ENCODE peak calls at places on chromosome 15, in five cellular contexts. U, Z, E, V and M are unnamed samples.

GRCh38 chr15:31574761-31575160 is 248.1 kb downstream of the KLF13 start:
- DNase-seq in U (no peak), Z (peak), E (peak), V (no peak), M (no peak)

GRCh38 chr15:75455982-75456531 is 4.6 kb upstream of the SIN3A start:
- DNase-seq in U (no peak), Z (peak), E (peak), V (peak), M (peak)

GRCh38 chr15:70647396-70647795 is 116.0 kb downstream of the UACA start:
- DNase-seq in U (no peak), Z (no peak), E (no peak), V (no peak), M (no peak)

GRCh38 chr15:73324496-73325170 is 44.1 kb downstream of the HCN4 start:
- DNase-seq in U (no peak), Z (no peak), E (no peak), V (no peak), M (no peak)

GRCh38 chr15:63465104-63465503 is 39.3 kb upstream of the USP3 start:
- DNase-seq in U (no peak), Z (peak), E (no peak), V (no peak), M (no peak)

GRCh38 chr15:63530762-63531299 is 26.4 kb downstream of the USP3 start:
- DNase-seq in U (no peak), Z (no peak), E (no peak), V (no peak), M (no peak)

GRCh38 chr15:80931721-80932609 is 57.7 kb downstream of the MESD start:
- DNase-seq in U (no peak), Z (no peak), E (no peak), V (no peak), M (no peak)

GRCh38 chr15:70892002-70892911 is at the start of the genes LRRC49 and THAP10:
- DNase-seq in U (peak), Z (peak), E (peak), V (peak), M (peak)

GRCh38 chr15:62857411-62857853 is 185.1 kb upstream of the TPM1 start:
- DNase-seq in U (no peak), Z (peak), E (no peak), V (peak), M (no peak)

GRCh38 chr15:62112616-62113593 is 46.1 kb downstream of the C2CD4A start:
- DNase-seq in U (peak), Z (peak), E (no peak), V (peak), M (no peak)

GRCh38 chr15:83999396-84000120 is 236.0 kb upstream of the GOLGA6L4 start:
- DNase-seq in U (peak), Z (no peak), E (no peak), V (no peak), M (no peak)

GRCh38 chr15:57820119-57820518 is 113.6 kb downstream of the POLR2M start:
- DNase-seq in U (no peak), Z (peak), E (no peak), V (no peak), M (no peak)

GRCh38 chr15:57251941-57252340 is 124.4 kb upstream of the CGNL1 start:
- DNase-seq in U (no peak), Z (peak), E (no peak), V (no peak), M (no peak)

GRCh38 chr15:38017721-38018120 is 83.3 kb downstream of the TMCO5A start:
- DNase-seq in U (no peak), Z (no peak), E (no peak), V (peak), M (no peak)

GRCh38 chr15:59632714-59633113 is 21.1 kb downstream of the GCNT3 start:
- DNase-seq in U (no peak), Z (peak), E (peak), V (no peak), M (no peak)

GRCh38 chr15:66647358-66647757 is 54.7 kb upstream of the SMAD6 start:
- DNase-seq in U (no peak), Z (peak), E (no peak), V (peak), M (no peak)

GRCh38 chr15:97235285-97235985 is 725.1 kb upstream of the ARRDC4 start:
- DNase-seq in U (no peak), Z (peak), E (peak), V (peak), M (no peak)

GRCh38 chr15:79068790-79069189 is 21.8 kb downstream of the RASGRF1 start:
- DNase-seq in U (no peak), Z (no peak), E (no peak), V (no peak), M (no peak)

GRCh38 chr15:65421360-65422215 is 1.2 kb downstream of the IGDCC4 start:
- DNase-seq in U (no peak), Z (no peak), E (peak), V (no peak), M (peak)

GRCh38 chr15:42919308-42919707 is 1.3 kb downstream of the TTBK2 start:
- DNase-seq in U (no peak), Z (peak), E (no peak), V (no peak), M (no peak)

GRCh38 chr15:70535071-70535954 is 228.0 kb downstream of the UACA start:
- DNase-seq in U (no peak), Z (no peak), E (no peak), V (no peak), M (peak)

GRCh38 chr15:95371664-95372063 is 958.8 kb upstream of the NR2F2 start:
- DNase-seq in U (no peak), Z (peak), E (no peak), V (no peak), M (no peak)

GRCh38 chr15:84929795-84930371 is 45.4 kb downstream of the SLC28A1 start:
- DNase-seq in U (peak), Z (peak), E (no peak), V (no peak), M (peak)

GRCh38 chr15:82545002-82545401 is 4.7 kb upstream of the RPS17 start:
- DNase-seq in U (no peak), Z (no peak), E (no peak), V (no peak), M (no peak)

GRCh38 chr15:68435966-68436365 is 4.0 kb upstream of the ITGA11 start:
- DNase-seq in U (no peak), Z (no peak), E (no peak), V (no peak), M (peak)

GRCh38 chr15:98506172-98506571 is 142.2 kb upstream of the IGF1R start:
- DNase-seq in U (no peak), Z (no peak), E (no peak), V (no peak), M (no peak)
- TF ChIP-seq CTCF in U (no peak), Z (no peak), E (no peak), V (no peak), M (no peak)

GRCh38 chr15:60905587-60905986 is 323.5 kb downstream of the RORA start:
- DNase-seq in U (no peak), Z (peak), E (peak), V (peak), M (no peak)
- TF ChIP-seq CTCF in U (no peak), Z (peak), E (peak), V (no peak), M (peak)

GRCh38 chr15:33608714-33609113 is 297.9 kb downstream of the RYR3 start:
- DNase-seq in U (no peak), Z (peak), E (peak), V (no peak), M (no peak)
- TF ChIP-seq CTCF in U (peak), Z (peak), E (peak), V (no peak), M (peak)

GRCh38 chr15:25694238-25694584 is 168.9 kb downstream of the ATP10A start:
- DNase-seq in U (no peak), Z (no peak), E (no peak), V (no peak), M (no peak)

GRCh38 chr15:25693321-25694237 is 169.5 kb downstream of the ATP10A start:
- DNase-seq in U (no peak), Z (no peak), E (peak), V (no peak), M (no peak)

GRCh38 chr15:25689592-25689991 is 173.5 kb downstream of the ATP10A start:
- DNase-seq in U (no peak), Z (no peak), E (peak), V (peak), M (no peak)

GRCh38 chr15:25690673-25691543 is 172.2 kb downstream of the ATP10A start:
- DNase-seq in U (peak), Z (peak), E (no peak), V (peak), M (no peak)

GRCh38 chr15:25691544-25692430 is 171.3 kb downstream of the ATP10A start:
- DNase-seq in U (no peak), Z (no peak), E (peak), V (no peak), M (no peak)
- TF ChIP-seq CTCF in U (peak), Z (no peak), E (peak), V (no peak), M (peak)